ENCODE peak calls at places on chromosome 5, in six cellular contexts. C, A, O, K, N and M are unnamed samples.

GRCh38 chr5:153987310-153987709 is 51.4 kb downstream of the FAM114A2 start:
- DNase-seq in C (no peak), A (no peak), O (no peak), K (no peak), N (no peak), M (no peak)

GRCh38 chr5:31078931-31079330 is 114.6 kb upstream of the CDH6 start:
- DNase-seq in C (no peak), A (no peak), O (no peak), K (no peak), N (no peak), M (no peak)

GRCh38 chr5:172749881-172750608 is 20.9 kb downstream of the DUSP1 start:
- DNase-seq in C (no peak), A (no peak), O (peak; percentile 66), K (no peak), N (no peak), M (no peak)

GRCh38 chr5:166427211-166427610 is 1864.2 kb upstream of the WWC1 start:
- DNase-seq in C (no peak), A (no peak), O (no peak), K (no peak), N (no peak), M (no peak)

GRCh38 chr5:157446077-157446930 is 13.7 kb upstream of the NIPAL4 start:
- DNase-seq in C (no peak), A (no peak), O (no peak), K (no peak), N (no peak), M (no peak)

GRCh38 chr5:160161626-160162025 is 42.4 kb upstream of the PWWP2A start:
- DNase-seq in C (no peak), A (no peak), O (no peak), K (no peak), N (no peak), M (no peak)

GRCh38 chr5:68287976-68288755 is 72.6 kb downstream of the PIK3R1 start:
- DNase-seq in C (peak; percentile 75), A (peak; percentile 82), O (peak; percentile 55), K (peak; percentile 91), N (peak; percentile 33), M (peak; percentile 74)

GRCh38 chr5:79850316-79850822 is 140.7 kb downstream of the MTX3 start:
- DNase-seq in C (no peak), A (no peak), O (peak; percentile 30), K (peak; percentile 39), N (no peak), M (no peak)

GRCh38 chr5:141862936-141863543 is 15.2 kb downstream of the PCDH1 start:
- DNase-seq in C (no peak), A (no peak), O (no peak), K (no peak), N (no peak), M (no peak)

GRCh38 chr5:178436326-178436940 is 153.8 kb downstream of the COL23A1 start:
- DNase-seq in C (no peak), A (no peak), O (no peak), K (peak; percentile 54), N (no peak), M (no peak)

GRCh38 chr5:39569857-39570256 is 145.1 kb upstream of the DAB2 start:
- DNase-seq in C (no peak), A (no peak), O (no peak), K (no peak), N (no peak), M (no peak)

GRCh38 chr5:105953616-105954015 is 1717.1 kb downstream of the EFNA5 start:
- DNase-seq in C (no peak), A (no peak), O (no peak), K (no peak), N (no peak), M (no peak)

GRCh38 chr5:52560366-52560765 is 227.3 kb upstream of the ITGA1 start:
- DNase-seq in C (no peak), A (no peak), O (peak; percentile 3), K (no peak), N (no peak), M (no peak)

GRCh38 chr5:119453045-119453383 is 717 bp downstream of the HSD17B4 start:
- DNase-seq in C (no peak), A (peak; percentile 28), O (peak; percentile 30), K (no peak), N (no peak), M (no peak)

GRCh38 chr5:169097374-169097831 is 203.5 kb downstream of the SLIT3 start:
- DNase-seq in C (no peak), A (no peak), O (peak; percentile 46), K (peak; percentile 84), N (no peak), M (no peak)

GRCh38 chr5:400282-401215 is 42.4 kb upstream of the EXOC3 start:
- DNase-seq in C (no peak), A (peak; percentile 22), O (peak; percentile 99), K (peak; percentile 82), N (no peak), M (peak; percentile 37)

GRCh38 chr5:44388504-44389409 is 463 bp downstream of the FGF10 start:
- DNase-seq in C (peak; percentile 1), A (no peak), O (peak; percentile 9), K (peak; percentile 81), N (no peak), M (no peak)

GRCh38 chr5:15183520-15183919 is 311.9 kb upstream of the ANKH start:
- DNase-seq in C (no peak), A (no peak), O (peak; percentile 24), K (no peak), N (no peak), M (no peak)

GRCh38 chr5:88952344-88952743 is 69.4 kb upstream of the MEF2C start:
- DNase-seq in C (peak; percentile 37), A (no peak), O (no peak), K (no peak), N (no peak), M (no peak)

GRCh38 chr5:102289251-102289899 is 6.7 kb downstream of the SLCO4C1 start:
- DNase-seq in C (no peak), A (no peak), O (no peak), K (no peak), N (no peak), M (no peak)

GRCh38 chr5:38265546-38266179 is 7.3 kb downstream of the EGFLAM start:
- DNase-seq in C (peak; percentile 79), A (peak; percentile 52), O (peak; percentile 50), K (no peak), N (peak; percentile 1), M (peak; percentile 58)

GRCh38 chr5:6712582-6713273 is 504 bp upstream of the TENT4A start:
- DNase-seq in C (peak; percentile 97), A (no peak), O (peak; percentile 95), K (peak; percentile 99), N (no peak), M (peak; percentile 97)

GRCh38 chr5:6710551-6711318 is 2.5 kb upstream of the TENT4A start:
- DNase-seq in C (no peak), A (no peak), O (no peak), K (peak; percentile 56), N (no peak), M (no peak)

GRCh38 chr5:6710078-6710477 is 3.2 kb upstream of the TENT4A start:
- DNase-seq in C (no peak), A (no peak), O (no peak), K (no peak), N (no peak), M (no peak)

GRCh38 chr5:6712136-6712581 is 1.1 kb upstream of the TENT4A start:
- DNase-seq in C (peak; percentile 56), A (no peak), O (peak; percentile 60), K (peak; percentile 92), N (peak; percentile 17), M (no peak)

DNA sequence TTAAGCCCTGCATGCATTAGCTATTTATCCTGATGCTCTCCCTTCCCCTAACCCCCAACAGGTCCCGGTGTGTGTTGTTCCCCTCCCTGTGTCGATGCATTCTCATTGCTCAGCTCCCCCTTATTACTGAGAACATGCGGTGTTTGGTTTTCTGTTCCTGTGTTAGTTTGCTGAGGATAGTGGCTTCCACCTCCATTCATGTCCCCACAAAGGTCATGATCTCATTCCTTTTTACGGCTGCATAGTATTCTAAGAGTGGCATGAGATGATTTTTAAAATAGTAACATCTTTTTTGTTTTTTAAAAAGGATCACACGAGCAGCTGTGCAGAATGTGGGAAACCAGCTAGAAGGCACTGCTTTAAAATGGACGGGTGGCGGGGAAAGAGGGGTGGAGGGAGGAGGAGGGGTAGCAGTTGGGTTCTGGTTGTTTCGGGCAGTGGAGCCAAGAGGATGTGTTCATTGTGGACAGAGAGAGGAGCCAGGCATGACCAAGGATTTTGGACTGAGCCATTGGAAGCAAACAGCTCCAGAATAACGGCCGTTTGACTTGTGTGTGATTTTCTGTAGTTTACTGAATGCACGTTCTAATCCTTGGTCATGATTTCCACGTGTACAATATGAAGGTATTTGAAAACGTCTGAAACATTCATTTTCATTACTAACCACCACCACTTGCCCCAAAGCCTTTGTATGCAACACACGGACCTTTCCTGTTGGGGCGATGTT is 1.7 kb upstream of the TENT4A start:
- DNase-seq in C (no peak), A (no peak), O (no peak), K (peak; percentile 77), N (no peak), M (no peak)
- TF ChIP-seq CTCF in C (no peak), A (no peak), O (peak; percentile 33), K (no peak), N (no peak), M (no peak)

DNA sequence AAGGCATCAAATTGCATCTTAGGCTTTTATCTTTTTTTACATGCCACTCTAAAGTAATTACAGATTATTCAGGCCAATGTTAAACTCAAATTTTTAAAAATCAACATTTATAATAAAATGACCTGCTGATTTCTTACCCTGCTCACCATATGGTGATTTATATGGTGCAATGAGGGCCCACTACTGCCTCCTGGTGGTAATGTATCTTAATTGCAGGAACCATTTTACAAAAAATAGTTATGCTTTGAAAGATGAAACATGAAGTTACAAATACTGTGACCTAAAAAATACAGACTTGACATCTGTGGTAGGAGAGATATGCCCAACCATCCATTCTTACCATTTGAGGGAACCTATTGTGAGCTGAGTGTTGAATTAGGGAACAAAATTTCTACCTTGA is 292.6 kb upstream of the TAS2R1 start:
- DNase-seq in C (no peak), A (no peak), O (no peak), K (no peak), N (no peak), M (no peak)
- TF ChIP-seq CTCF in C (no peak), A (peak; percentile 4), O (peak; percentile 26), K (no peak), N (no peak), M (peak; percentile 53)

DNA sequence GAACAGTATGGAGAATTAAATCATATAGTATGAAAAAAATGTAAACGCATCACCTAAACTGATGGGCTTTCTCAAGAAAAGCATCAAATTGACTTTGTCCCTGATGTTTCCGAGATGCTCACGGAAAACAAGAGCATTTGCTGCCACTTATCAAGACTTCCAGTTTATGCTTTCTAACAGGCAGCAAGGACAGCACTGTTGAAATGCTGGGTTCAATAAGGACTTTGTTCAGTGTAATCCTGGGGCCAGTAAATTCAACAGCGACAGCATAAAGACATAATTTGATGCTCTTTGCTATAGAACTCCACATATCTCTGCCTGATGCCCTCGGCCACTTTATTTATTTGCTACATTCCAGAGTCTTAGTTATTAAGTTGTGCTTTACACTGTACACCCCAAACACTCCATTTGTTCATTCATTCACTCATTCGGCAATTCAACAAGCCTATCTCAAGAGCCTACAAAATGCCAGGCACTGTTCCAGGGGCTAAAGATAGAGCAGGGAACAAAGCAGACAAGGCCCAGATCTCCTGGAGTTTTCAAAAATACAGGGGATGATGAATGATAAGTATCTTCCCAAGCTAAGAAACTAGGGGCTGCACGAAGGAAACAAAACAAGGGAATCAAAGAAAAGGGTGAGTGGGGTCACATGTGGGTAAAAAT is 294.6 kb downstream of the ZNF608 start:
- DNase-seq in C (no peak), A (no peak), O (no peak), K (no peak), N (no peak), M (no peak)
- TF ChIP-seq CTCF in C (no peak), A (no peak), O (no peak), K (no peak), N (no peak), M (no peak)

GRCh38 chr5:98349990-98350365 is 423.5 kb upstream of the RGMB start:
- DNase-seq in C (no peak), A (no peak), O (no peak), K (no peak), N (no peak), M (no peak)

GRCh38 chr5:98349251-98349989 is 424.0 kb upstream of the RGMB start:
- DNase-seq in C (no peak), A (no peak), O (peak; percentile 92), K (no peak), N (no peak), M (no peak)
- TF ChIP-seq CTCF in C (no peak), A (peak; percentile 40), O (peak; percentile 71), K (no peak), N (no peak), M (no peak)